ENCODE peak calls at places on chromosomes 4 and X, in four cellular contexts. One of them, this sample, is unnamed. For H3K4me1 and H3K27me3, the result is how much of the 10 kb centered on the place peaks cover.

GRCh38 chrX:3393581-3394111 is 47.2 kb upstream of the MXRA5 start:
- DNase-seq in stomach: no peak
- DNase-seq in GM23338: no peak
- DNase-seq in right atrium auricular region: no peak
- DNase-seq in this sample: no peak

GRCh38 chr4:95701500-95701899 is 138.4 kb upstream of the PDHA2 start:
- DNase-seq in stomach: no peak
- DNase-seq in GM23338: peak
- DNase-seq in right atrium auricular region: no peak
- DNase-seq in this sample: no peak

GRCh38 chr4:31592293-31592692 is 872.1 kb downstream of the PCDH7 start:
- DNase-seq in stomach: no peak
- DNase-seq in GM23338: no peak
- DNase-seq in right atrium auricular region: no peak
- DNase-seq in this sample: no peak

GRCh38 chr4:164252286-164252685 is 501.6 kb upstream of the SMIM31 start:
- DNase-seq in stomach: no peak
- DNase-seq in GM23338: peak
- DNase-seq in right atrium auricular region: no peak
- DNase-seq in this sample: no peak

GRCh38 chrX:10633722-10634121 is 13.3 kb upstream of the MID1 start:
- DNase-seq in stomach: no peak
- DNase-seq in GM23338: peak
- DNase-seq in right atrium auricular region: no peak
- DNase-seq in this sample: peak

GRCh38 chrX:70979136-70979762 is 48.4 kb upstream of the SLC7A3 start:
- DNase-seq in stomach: no peak
- DNase-seq in GM23338: peak
- DNase-seq in right atrium auricular region: no peak
- DNase-seq in this sample: peak

GRCh38 chrX:100911731-100912130 is 17.0 kb downstream of the XKRX start:
- DNase-seq in stomach: no peak
- DNase-seq in GM23338: no peak
- DNase-seq in right atrium auricular region: no peak
- DNase-seq in this sample: no peak

GRCh38 chrX:109902665-109903064 is 100.2 kb upstream of the TMEM164 start:
- DNase-seq in stomach: no peak
- DNase-seq in GM23338: no peak
- DNase-seq in right atrium auricular region: no peak
- DNase-seq in this sample: no peak

GRCh38 chr4:20364969-20365368 is 113.3 kb downstream of the SLIT2 start:
- DNase-seq in stomach: no peak
- DNase-seq in GM23338: no peak
- DNase-seq in right atrium auricular region: no peak
- DNase-seq in this sample: no peak

GRCh38 chr4:139746430-139746829 is 80.8 kb downstream of the MGST2 start:
- DNase-seq in stomach: no peak
- DNase-seq in GM23338: peak
- DNase-seq in right atrium auricular region: peak
- DNase-seq in this sample: no peak

GRCh38 chrX:149512225-149512885 is 7.2 kb upstream of the IDS start:
- DNase-seq in stomach: peak
- DNase-seq in GM23338: peak
- DNase-seq in right atrium auricular region: peak
- DNase-seq in this sample: peak

GRCh38 chrX:123185714-123186113 is 1.6 kb downstream of the GRIA3 start:
- DNase-seq in stomach: no peak
- DNase-seq in GM23338: no peak
- DNase-seq in right atrium auricular region: no peak
- DNase-seq in this sample: no peak

GRCh38 chr4:101944649-101945048 is 154.1 kb downstream of the BANK1 start:
- DNase-seq in stomach: no peak
- DNase-seq in GM23338: peak
- DNase-seq in right atrium auricular region: no peak
- DNase-seq in this sample: no peak

GRCh38 chr4:4659871-4660651 is 118.2 kb upstream of the STX18 start:
- DNase-seq in stomach: no peak
- DNase-seq in GM23338: no peak
- DNase-seq in right atrium auricular region: no peak
- DNase-seq in this sample: no peak

GRCh38 chr4:1399508-1400190 is 6.6 kb downstream of the NKX1-1 start:
- DNase-seq in stomach: no peak
- DNase-seq in GM23338: no peak
- DNase-seq in right atrium auricular region: no peak
- DNase-seq in this sample: no peak

GRCh38 chr4:147479817-147480216 is 1.1 kb upstream of the EDNRA start:
- DNase-seq in stomach: no peak
- DNase-seq in GM23338: no peak
- DNase-seq in right atrium auricular region: no peak
- DNase-seq in this sample: no peak

GRCh38 chrX:154728791-154729190 is 22.1 kb downstream of the GAB3 start:
- DNase-seq in stomach: no peak
- DNase-seq in GM23338: no peak
- DNase-seq in right atrium auricular region: no peak
- DNase-seq in this sample: no peak
- H3K4me1 ChIP-seq in stomach: half or more
- H3K4me1 ChIP-seq in GM23338: under half
- H3K4me1 ChIP-seq in right atrium auricular region: half or more
- H3K4me1 ChIP-seq in this sample: under half

DNA sequence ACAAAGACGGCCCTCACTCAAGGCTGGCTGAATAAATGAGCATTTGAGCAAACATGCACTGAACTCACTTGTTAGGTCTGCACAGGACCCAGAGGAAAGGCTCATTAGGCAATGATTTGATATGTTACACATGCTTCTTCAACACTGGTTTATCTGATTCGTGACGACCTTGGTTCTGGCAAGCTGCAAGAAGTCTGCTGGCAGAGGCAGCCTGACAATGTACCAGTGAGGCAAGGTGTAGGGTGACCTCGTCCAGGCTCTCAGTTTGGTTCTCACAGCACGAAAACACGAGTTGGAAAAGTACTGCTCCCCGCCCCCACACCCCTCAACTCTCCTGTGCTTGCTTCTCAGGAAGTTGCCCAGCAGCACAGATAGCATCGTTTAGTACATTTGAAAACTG is 63.1 kb upstream of the CITED1 start:
- DNase-seq in stomach: no peak
- DNase-seq in GM23338: no peak
- DNase-seq in right atrium auricular region: no peak
- DNase-seq in this sample: no peak
- H3K27me3 ChIP-seq in stomach: under half
- H3K27me3 ChIP-seq in GM23338: under half
- H3K27me3 ChIP-seq in right atrium auricular region: under half
- H3K27me3 ChIP-seq in this sample: under half

GRCh38 chr4:38129452-38129830 is 169.2 kb downstream of the PTTG2 start:
- DNase-seq in stomach: no peak
- DNase-seq in GM23338: no peak
- DNase-seq in right atrium auricular region: no peak
- DNase-seq in this sample: no peak

GRCh38 chr4:38123555-38123954 is 163.4 kb downstream of the PTTG2 start:
- DNase-seq in stomach: no peak
- DNase-seq in GM23338: no peak
- DNase-seq in right atrium auricular region: no peak
- DNase-seq in this sample: no peak

GRCh38 chr4:38128478-38129451 is 168.6 kb downstream of the PTTG2 start:
- DNase-seq in stomach: no peak
- DNase-seq in GM23338: peak
- DNase-seq in right atrium auricular region: peak
- DNase-seq in this sample: no peak

GRCh38 chr4:38124961-38125360 is 164.8 kb downstream of the PTTG2 start:
- DNase-seq in stomach: no peak
- DNase-seq in GM23338: no peak
- DNase-seq in right atrium auricular region: no peak
- DNase-seq in this sample: no peak

GRCh38 chr4:38125816-38126215 is 165.6 kb downstream of the PTTG2 start:
- DNase-seq in stomach: no peak
- DNase-seq in GM23338: no peak
- DNase-seq in right atrium auricular region: no peak
- DNase-seq in this sample: no peak
- H3K4me1 ChIP-seq in stomach: under half
- H3K4me1 ChIP-seq in GM23338: under half
- H3K4me1 ChIP-seq in right atrium auricular region: under half
- H3K4me1 ChIP-seq in this sample: under half

GRCh38 chr4:82247171-82247570 is 126.6 kb downstream of the HNRNPD start:
- DNase-seq in stomach: no peak
- DNase-seq in GM23338: peak
- DNase-seq in right atrium auricular region: no peak
- DNase-seq in this sample: no peak
- H3K27me3 ChIP-seq in stomach: under half
- H3K27me3 ChIP-seq in GM23338: under half
- H3K27me3 ChIP-seq in right atrium auricular region: under half
- H3K27me3 ChIP-seq in this sample: under half

DNA sequence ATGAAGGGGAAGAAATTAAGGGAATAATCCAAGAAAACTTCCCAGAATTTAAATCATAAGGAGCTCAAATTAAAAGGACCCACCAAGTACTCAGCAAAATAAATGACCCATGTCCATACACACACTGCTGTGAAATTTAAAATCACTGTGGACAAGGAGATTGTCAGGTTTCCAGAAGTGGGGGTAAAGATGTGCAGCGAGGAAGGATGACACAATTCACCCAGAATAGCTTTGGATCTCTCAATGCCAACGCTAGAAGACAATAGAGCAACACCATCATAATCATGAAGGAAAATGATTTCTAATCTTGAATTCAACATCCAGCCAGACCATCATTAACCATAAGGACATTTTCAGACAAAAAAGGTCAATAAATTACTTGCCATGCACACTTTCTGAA is 65.7 kb downstream of the CASK start:
- DNase-seq in stomach: no peak
- DNase-seq in GM23338: no peak
- DNase-seq in right atrium auricular region: no peak
- DNase-seq in this sample: no peak
- H3K4me1 ChIP-seq in stomach: under half
- H3K4me1 ChIP-seq in GM23338: under half
- H3K4me1 ChIP-seq in right atrium auricular region: under half
- H3K4me1 ChIP-seq in this sample: under half

GRCh38 chr4:142922720-142923119 is 76.6 kb upstream of the INPP4B start:
- DNase-seq in stomach: no peak
- DNase-seq in GM23338: no peak
- DNase-seq in right atrium auricular region: no peak
- DNase-seq in this sample: no peak
- H3K27me3 ChIP-seq in stomach: under half
- H3K27me3 ChIP-seq in GM23338: under half
- H3K27me3 ChIP-seq in right atrium auricular region: under half
- H3K27me3 ChIP-seq in this sample: under half

GRCh38 chr4:56658410-56659003 is 22.6 kb downstream of the HOPX start:
- DNase-seq in stomach: no peak
- DNase-seq in GM23338: no peak
- DNase-seq in right atrium auricular region: no peak
- DNase-seq in this sample: no peak
- H3K4me1 ChIP-seq in stomach: under half
- H3K4me1 ChIP-seq in GM23338: under half
- H3K4me1 ChIP-seq in right atrium auricular region: under half
- H3K4me1 ChIP-seq in this sample: under half

GRCh38 chr4:8706221-8707044 is 113.9 kb downstream of the CPZ start:
- DNase-seq in stomach: no peak
- DNase-seq in GM23338: no peak
- DNase-seq in right atrium auricular region: no peak
- DNase-seq in this sample: no peak

GRCh38 chr4:8707045-8707781 is 114.6 kb downstream of the CPZ start:
- DNase-seq in stomach: no peak
- DNase-seq in GM23338: no peak
- DNase-seq in right atrium auricular region: no peak
- DNase-seq in this sample: no peak

GRCh38 chr4:8704632-8705031 is 112.1 kb downstream of the CPZ start:
- DNase-seq in stomach: no peak
- DNase-seq in GM23338: no peak
- DNase-seq in right atrium auricular region: no peak
- DNase-seq in this sample: no peak

GRCh38 chr4:8703857-8704495 is 111.4 kb downstream of the CPZ start:
- DNase-seq in stomach: peak
- DNase-seq in GM23338: no peak
- DNase-seq in right atrium auricular region: no peak
- DNase-seq in this sample: no peak

GRCh38 chr4:8705161-8706145 is 112.9 kb downstream of the CPZ start:
- DNase-seq in stomach: no peak
- DNase-seq in GM23338: no peak
- DNase-seq in right atrium auricular region: no peak
- DNase-seq in this sample: no peak
- H3K27me3 ChIP-seq in stomach: under half
- H3K27me3 ChIP-seq in GM23338: under half
- H3K27me3 ChIP-seq in right atrium auricular region: under half
- H3K27me3 ChIP-seq in this sample: under half

This sample was measured in Caco-2.